ENCODE peak calls at places on chromosomes 16 and 17, in eight cellular contexts. Y is heart left ventricle; L is colonic mucosa; J is neuronal stem cell; W is naive thymus-derived CD4-positive, alpha-beta T cell; G is upper lobe of right lung; H is A549; A is tibial nerve. B is an unnamed sample.

GRCh38 chr17:64507418-64507766 is 615 bp downstream of the CEP95 start:
- DNase-seq in Y (no peak), L (peak; percentile 44), J (peak; percentile 71), W (no peak), G (no peak), H (peak; percentile 67), A (no peak), B (no peak)

GRCh38 chr17:81511800-81512559 is 619 bp downstream of the ACTG1 start:
- DNase-seq in Y (peak; percentile 61), L (peak; percentile 54), J (no peak), W (peak; percentile 35), G (no peak), H (no peak), A (no peak), B (no peak)

GRCh38 chr17:81898029-81898866 is 3.8 kb upstream of the NPB start:
- DNase-seq in Y (no peak), L (no peak), J (no peak), W (no peak), G (no peak), H (peak; percentile 69), A (no peak), B (no peak)

GRCh38 chr17:16932611-16933010 is 39.3 kb downstream of the TNFRSF13B start:
- DNase-seq in Y (no peak), L (no peak), J (no peak), W (no peak), G (peak; percentile 28), H (no peak), A (no peak), B (no peak)

GRCh38 chr17:32488177-32488542 is 1.4 kb downstream of the CDK5R1 start:
- DNase-seq in Y (no peak), L (no peak), J (no peak), W (no peak), G (peak; percentile 20), H (no peak), A (no peak), B (no peak)

GRCh38 chr17:7361906-7362305 is 7.0 kb downstream of the TMEM95 start:
- DNase-seq in Y (no peak), L (no peak), J (no peak), W (no peak), G (no peak), H (no peak), A (no peak), B (no peak)

GRCh38 chr17:75405365-75406221 is at the start of gene GRB2:
- DNase-seq in Y (peak; percentile 99), L (peak; percentile 99), J (peak; percentile 96), W (peak; percentile 98), G (peak; percentile 100), H (peak; percentile 99), A (peak; percentile 95), B (peak; percentile 97)

GRCh38 chr17:41894791-41895331 is 23.9 kb downstream of the ACLY start:
- DNase-seq in Y (peak; percentile 44), L (no peak), J (no peak), W (no peak), G (no peak), H (no peak), A (peak; percentile 32), B (peak; percentile 68)

GRCh38 chr17:37790153-37790552 is 45.3 kb upstream of the HNF1B start:
- DNase-seq in Y (no peak), L (no peak), J (no peak), W (no peak), G (no peak), H (no peak), A (no peak), B (no peak)

GRCh38 chr16:75310541-75310940 is 59.1 kb upstream of the BCAR1 start:
- DNase-seq in Y (no peak), L (no peak), J (no peak), W (no peak), G (no peak), H (no peak), A (no peak), B (no peak)

GRCh38 chr16:51818342-51818944 is 667.4 kb upstream of the SALL1 start:
- DNase-seq in Y (no peak), L (peak; percentile 39), J (peak; percentile 52), W (no peak), G (no peak), H (no peak), A (no peak), B (no peak)

GRCh38 chr16:24988593-24989338 is 26.4 kb downstream of the ARHGAP17 start:
- DNase-seq in Y (peak; percentile 41), L (peak; percentile 86), J (no peak), W (no peak), G (no peak), H (peak; percentile 30), A (no peak), B (peak; percentile 67)

GRCh38 chr17:39062846-39063680 is 88.4 kb downstream of the PLXDC1 start:
- DNase-seq in Y (no peak), L (no peak), J (no peak), W (no peak), G (peak; percentile 13), H (no peak), A (no peak), B (no peak)

GRCh38 chr17:2253768-2254406 is 49.7 kb downstream of the SMG6 start:
- DNase-seq in Y (no peak), L (no peak), J (no peak), W (no peak), G (no peak), H (no peak), A (no peak), B (no peak)

GRCh38 chr17:77736207-77736600 is 222.3 kb upstream of the TNRC6C start:
- DNase-seq in Y (peak; percentile 43), L (peak; percentile 21), J (no peak), W (no peak), G (no peak), H (no peak), A (no peak), B (peak; percentile 57)

GRCh38 chr17:4209611-4210010 is 54.2 kb downstream of the ANKFY1 start:
- DNase-seq in Y (peak; percentile 66), L (no peak), J (no peak), W (no peak), G (no peak), H (no peak), A (no peak), B (no peak)

GRCh38 chr17:27540300-27541105 is 84.3 kb downstream of the KSR1 start:
- DNase-seq in Y (peak; percentile 85), L (peak; percentile 75), J (no peak), W (no peak), G (peak; percentile 94), H (peak; percentile 81), A (peak; percentile 49), B (peak; percentile 97)

GRCh38 chr17:45050680-45051059 is 762 bp downstream of the DCAKD start:
- DNase-seq in Y (no peak), L (peak; percentile 53), J (no peak), W (no peak), G (no peak), H (peak; percentile 45), A (no peak), B (no peak)

GRCh38 chr17:34913001-34913400 is 48.3 kb downstream of the CCT6B start:
- DNase-seq in Y (no peak), L (no peak), J (no peak), W (no peak), G (no peak), H (no peak), A (no peak), B (no peak)

GRCh38 chr17:17713839-17714238 is 32.6 kb downstream of the RAI1 start:
- DNase-seq in Y (peak; percentile 83), L (no peak), J (no peak), W (no peak), G (peak; percentile 79), H (no peak), A (no peak), B (peak; percentile 69)

DNA sequence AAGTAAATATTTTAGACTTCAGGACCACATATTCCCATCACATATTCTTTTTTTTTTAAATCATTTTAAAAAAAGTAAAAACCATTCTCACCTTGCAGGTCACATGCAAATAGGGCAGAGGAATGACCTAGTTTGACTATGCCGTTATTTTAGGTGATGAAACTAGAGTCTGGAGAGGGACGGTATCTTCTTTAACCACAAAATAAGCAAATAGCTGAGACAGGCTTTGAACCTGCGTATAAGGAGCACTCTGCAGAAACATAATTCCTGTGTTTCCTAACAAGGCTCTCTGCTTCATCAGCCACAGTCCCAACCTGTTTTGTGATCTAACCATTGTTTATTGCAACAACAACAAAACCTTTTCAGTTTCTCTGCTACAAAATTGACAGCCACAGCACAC is 121.5 kb downstream of the PCTP start:
- DNase-seq in Y (no peak), L (no peak), J (no peak), W (no peak), G (no peak), H (no peak), A (no peak), B (no peak)
- H3K27ac ChIP-seq in Y (no peak overlapping the region), L (no peak overlapping the region), J (no peak overlapping the region), W (no peak overlapping the region), G (no peak overlapping the region), H (no peak overlapping the region), A (no peak overlapping the region), B (no peak overlapping the region)

DNA sequence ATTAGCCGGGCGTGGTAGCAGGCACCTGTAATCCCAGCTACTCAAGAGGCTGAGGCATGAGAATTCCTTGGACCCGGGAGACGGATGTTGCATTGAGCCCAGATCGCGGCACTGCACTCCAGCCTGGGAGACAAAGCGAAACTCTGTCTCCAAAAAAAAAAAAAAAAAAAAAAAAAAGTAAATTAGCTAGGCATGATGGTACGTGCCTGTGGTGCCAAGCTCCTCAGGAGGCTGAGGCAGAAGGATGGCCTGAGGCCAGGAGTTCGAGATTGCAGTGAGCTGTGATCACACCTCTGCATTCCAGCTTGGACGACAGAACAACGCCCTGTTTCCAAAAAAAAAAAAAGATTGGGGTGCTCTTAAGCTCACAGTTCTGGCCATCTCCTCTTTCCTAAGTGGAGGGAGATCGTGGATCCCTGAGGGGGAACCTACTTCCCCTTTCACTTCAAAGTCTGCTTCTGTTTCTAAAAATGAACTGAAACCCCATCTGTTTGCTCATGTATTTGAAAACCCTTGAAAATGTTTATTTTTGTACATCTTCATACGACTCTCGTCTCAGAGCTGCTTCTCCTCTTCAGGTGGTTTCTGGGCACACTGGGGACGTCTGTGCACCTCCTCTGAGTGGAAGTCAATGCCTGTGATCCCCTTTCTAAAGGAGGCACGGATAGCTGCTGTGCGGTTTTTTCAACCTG is 138.7 kb downstream of the PRKCA start:
- DNase-seq in Y (no peak), L (no peak), J (no peak), W (no peak), G (no peak), H (no peak), A (no peak), B (no peak)
- H3K4me3 ChIP-seq in Y (no peak overlapping the region), L (no peak overlapping the region), J (no peak overlapping the region), W (no peak overlapping the region), G (peak overlapping the region; percentile 21), H (no peak overlapping the region), A (no peak overlapping the region), B (no peak overlapping the region)

GRCh38 chr16:68744744-68745280 is 7.7 kb downstream of the CDH1 start:
- DNase-seq in Y (no peak), L (peak; percentile 94), J (no peak), W (no peak), G (peak; percentile 74), H (peak; percentile 73), A (no peak), B (no peak)
- H3K4me1 ChIP-seq in Y (no peaks in the 10 kb centered on the region), L (peaks cover 7% of the 10 kb centered on the region), J (peaks cover 1% of the 10 kb centered on the region), W (no peaks in the 10 kb centered on the region), G (peaks cover 7% of the 10 kb centered on the region), H (peaks cover 80% of the 10 kb centered on the region), A (no peaks in the 10 kb centered on the region), B (no peaks in the 10 kb centered on the region)

DNA sequence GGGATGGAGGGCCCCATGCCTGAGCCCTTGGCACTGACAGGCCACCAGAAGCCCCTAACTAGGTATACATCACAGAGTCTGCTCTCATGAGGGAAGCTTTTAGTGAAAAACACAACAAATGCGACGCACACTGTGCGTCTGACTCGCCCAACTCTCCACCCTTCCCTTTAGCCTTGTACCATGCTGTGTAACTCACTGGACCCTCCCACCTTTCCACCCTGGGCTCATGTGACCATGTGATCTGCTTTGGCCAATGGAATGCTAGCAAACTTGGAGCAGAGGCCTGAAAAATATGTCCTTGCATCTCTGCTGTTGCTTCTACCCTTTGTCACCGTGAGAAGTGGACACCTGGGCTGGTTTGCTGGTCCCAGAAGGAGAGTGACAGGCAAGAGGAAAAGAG is 21.6 kb downstream of the TK2 start:
- DNase-seq in Y (no peak), L (no peak), J (no peak), W (no peak), G (no peak), H (no peak), A (no peak), B (no peak)
- H3K27ac ChIP-seq in Y (no peak overlapping the region), L (no peak overlapping the region), J (no peak overlapping the region), W (no peak overlapping the region), G (no peak overlapping the region), H (no peak overlapping the region), A (no peak overlapping the region), B (no peak overlapping the region)

B was measured in right atrium auricular region.